ENCODE peak calls at places on chromosomes 1 and 21, in four cellular contexts. One of them, this sample, is unnamed.

GRCh38 chr1:207009945-207010344 is 22.6 kb downstream of the C1orf116 start:
- DNase-seq in tibial artery: no peak
- DNase-seq in stimulated activated CD4-positive, alpha-beta T cell treated with anti-CD3 and anti-CD28 coated beads, Interleukin-12 subunit alpha, Interleukin-12 subunit beta, amount 100 ng/mL, for 48 hours: no peak
- DNase-seq in small intestine: no peak
- DNase-seq in this sample: no peak

GRCh38 chr1:2317230-2318065 is 73.9 kb downstream of the MORN1 start:
- DNase-seq in tibial artery: no peak
- DNase-seq in stimulated activated CD4-positive, alpha-beta T cell treated with anti-CD3 and anti-CD28 coated beads, Interleukin-12 subunit alpha, Interleukin-12 subunit beta, amount 100 ng/mL, for 48 hours: no peak
- DNase-seq in small intestine: no peak
- DNase-seq in this sample: no peak

GRCh38 chr1:32764826-32765545 is 52.2 kb downstream of the YARS1 start:
- DNase-seq in tibial artery: no peak
- DNase-seq in stimulated activated CD4-positive, alpha-beta T cell treated with anti-CD3 and anti-CD28 coated beads, Interleukin-12 subunit alpha, Interleukin-12 subunit beta, amount 100 ng/mL, for 48 hours: no peak
- DNase-seq in small intestine: no peak
- DNase-seq in this sample: peak

GRCh38 chr1:41330588-41331545 is 30.4 kb upstream of the FOXO6 start:
- DNase-seq in tibial artery: no peak
- DNase-seq in stimulated activated CD4-positive, alpha-beta T cell treated with anti-CD3 and anti-CD28 coated beads, Interleukin-12 subunit alpha, Interleukin-12 subunit beta, amount 100 ng/mL, for 48 hours: no peak
- DNase-seq in small intestine: no peak
- DNase-seq in this sample: peak

GRCh38 chr1:193590102-193590501 is 403.7 kb upstream of the B3GALT2 start:
- DNase-seq in tibial artery: no peak
- DNase-seq in stimulated activated CD4-positive, alpha-beta T cell treated with anti-CD3 and anti-CD28 coated beads, Interleukin-12 subunit alpha, Interleukin-12 subunit beta, amount 100 ng/mL, for 48 hours: no peak
- DNase-seq in small intestine: no peak
- DNase-seq in this sample: no peak

GRCh38 chr1:205531191-205532025 is 26.9 kb downstream of the CDK18 start:
- DNase-seq in tibial artery: no peak
- DNase-seq in stimulated activated CD4-positive, alpha-beta T cell treated with anti-CD3 and anti-CD28 coated beads, Interleukin-12 subunit alpha, Interleukin-12 subunit beta, amount 100 ng/mL, for 48 hours: no peak
- DNase-seq in small intestine: no peak
- DNase-seq in this sample: no peak

GRCh38 chr21:45494135-45494850 is 47.9 kb downstream of the SLC19A1 start:
- DNase-seq in tibial artery: no peak
- DNase-seq in stimulated activated CD4-positive, alpha-beta T cell treated with anti-CD3 and anti-CD28 coated beads, Interleukin-12 subunit alpha, Interleukin-12 subunit beta, amount 100 ng/mL, for 48 hours: no peak
- DNase-seq in small intestine: no peak
- DNase-seq in this sample: no peak

GRCh38 chr1:29122987-29123870 is 474 bp downstream of the TMEM200B start:
- DNase-seq in tibial artery: peak
- DNase-seq in stimulated activated CD4-positive, alpha-beta T cell treated with anti-CD3 and anti-CD28 coated beads, Interleukin-12 subunit alpha, Interleukin-12 subunit beta, amount 100 ng/mL, for 48 hours: no peak
- DNase-seq in small intestine: no peak
- DNase-seq in this sample: no peak

GRCh38 chr1:173190101-173190895 is 16.8 kb downstream of the TNFSF4 start:
- DNase-seq in tibial artery: peak
- DNase-seq in stimulated activated CD4-positive, alpha-beta T cell treated with anti-CD3 and anti-CD28 coated beads, Interleukin-12 subunit alpha, Interleukin-12 subunit beta, amount 100 ng/mL, for 48 hours: no peak
- DNase-seq in small intestine: peak
- DNase-seq in this sample: peak

GRCh38 chr1:50968884-50969610 is 998 bp upstream of the CDKN2C start:
- DNase-seq in tibial artery: peak
- DNase-seq in stimulated activated CD4-positive, alpha-beta T cell treated with anti-CD3 and anti-CD28 coated beads, Interleukin-12 subunit alpha, Interleukin-12 subunit beta, amount 100 ng/mL, for 48 hours: no peak
- DNase-seq in small intestine: peak
- DNase-seq in this sample: peak